ENCODE peak calls at places on chromosome 1, in five cellular contexts. Q is effector memory CD4-positive, alpha-beta T cell; F is CD8-positive, alpha-beta memory T cell; K is A549; M is cardiac muscle cell. J is an unnamed sample.

GRCh38 chr1:21926065-21926464 is 11.0 kb downstream of the HSPG2 start:
- DNase-seq in Q (no peak), K (no peak), M (no peak), F (no peak), J (no peak)

GRCh38 chr1:96425382-96426129 is 296.0 kb upstream of the PTBP2 start:
- DNase-seq in M (no peak), F (no peak), Q (no peak), K (no peak), J (no peak)

GRCh38 chr1:4268890-4269286 is 368.8 kb upstream of the C1orf174 start:
- DNase-seq in M (no peak), K (no peak), Q (no peak), F (no peak), J (no peak)

GRCh38 chr1:229204863-229205777 is 65.8 kb upstream of the RAB4A start:
- DNase-seq in M (peak; percentile 41), K (no peak), F (no peak), Q (no peak), J (no peak)

GRCh38 chr1:207248544-207249206 is 72.8 kb upstream of the CD55 start:
- DNase-seq in K (no peak), M (no peak), Q (no peak), F (no peak), J (no peak)

GRCh38 chr1:169115891-169116585 is 9.5 kb downstream of the ATP1B1 start:
- DNase-seq in F (no peak), K (peak; percentile 82), Q (no peak), M (peak; percentile 46), J (no peak)

GRCh38 chr1:4703646-4704045 is 49.2 kb downstream of the AJAP1 start:
- DNase-seq in F (no peak), M (no peak), K (no peak), Q (no peak), J (no peak)

GRCh38 chr1:88783145-88783544 is 99.1 kb downstream of the PKN2 start:
- DNase-seq in K (no peak), M (peak; percentile 3), Q (no peak), F (no peak), J (no peak)

GRCh38 chr1:9349331-9349851 is 56.7 kb downstream of the SPSB1 start:
- DNase-seq in F (no peak), K (no peak), M (no peak), Q (no peak), J (no peak)

GRCh38 chr1:180033387-180033786 is 78.8 kb downstream of the CEP350 start:
- DNase-seq in Q (no peak), F (no peak), K (no peak), M (no peak), J (no peak)

GRCh38 chr1:27090921-27091320 is 64.0 kb downstream of the SLC9A1 start:
- DNase-seq in Q (no peak), M (no peak), F (no peak), K (no peak), J (no peak)

GRCh38 chr1:77047978-77048614 is 171.1 kb downstream of the PIGK start:
- DNase-seq in F (no peak), K (no peak), Q (no peak), M (no peak), J (no peak)

GRCh38 chr1:100353073-100353801 is 931 bp downstream of the CDC14A start:
- DNase-seq in Q (peak; percentile 14), F (peak; percentile 65), K (no peak), M (no peak), J (peak; percentile 81)
- H3K27ac ChIP-seq in Q (peak overlapping the region; percentile 96), F (peak overlapping the region; percentile 92), K (peak overlapping the region; percentile 92), M (peak overlapping the region; percentile 76), J (peak overlapping the region; percentile 73)

DNA sequence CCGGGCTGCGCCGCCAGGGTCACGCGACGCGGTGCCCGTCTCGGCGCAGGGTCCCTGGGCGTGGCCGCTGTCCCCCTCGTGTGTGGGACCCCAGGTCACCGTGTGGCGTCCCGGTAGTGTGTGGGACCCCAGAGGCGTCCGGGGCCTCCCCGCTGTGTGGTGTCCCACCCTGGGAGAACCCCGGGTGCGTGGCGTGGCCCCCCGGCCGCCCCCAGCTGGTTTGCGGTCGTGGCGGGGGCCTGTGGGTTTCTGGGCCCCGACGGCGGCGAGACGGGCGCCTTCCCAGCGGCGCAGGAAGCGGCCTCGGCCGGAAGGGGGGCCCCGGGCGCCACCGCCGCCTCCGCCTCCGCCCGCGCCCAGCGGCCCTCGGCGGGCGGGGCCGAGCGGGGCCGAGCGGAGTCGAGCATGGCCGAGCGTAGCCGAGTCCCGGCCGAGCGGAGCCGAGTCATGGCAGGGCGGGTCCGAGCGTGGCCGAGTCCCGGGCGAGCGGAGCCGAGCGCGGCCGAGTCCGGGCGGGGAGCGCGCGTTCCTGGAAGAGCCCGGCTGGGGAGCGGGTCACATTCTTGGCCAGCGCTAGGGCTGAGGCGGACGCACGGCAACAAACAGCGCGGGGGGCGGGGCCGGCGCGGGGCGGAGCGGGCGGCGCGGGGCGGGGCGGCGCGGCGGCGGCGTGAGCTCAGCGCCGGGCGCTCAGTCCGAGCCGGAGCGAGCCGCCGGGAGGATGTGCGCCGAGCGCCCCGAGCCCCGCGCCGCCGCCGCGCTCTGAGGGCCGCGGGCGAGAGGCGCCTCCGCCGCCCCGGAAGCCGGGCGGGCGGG is 570 bp upstream of the SKI start:
- DNase-seq in K (peak; percentile 94), F (peak; percentile 95), M (peak; percentile 98), Q (peak; percentile 87), J (peak; percentile 97)
- H3K27ac ChIP-seq in K (peak overlapping the region; percentile 100), F (peak overlapping the region; percentile 51), M (peak overlapping the region; percentile 100), Q (peak overlapping the region; percentile 61), J (peak overlapping the region; percentile 100)

GRCh38 chr1:25744636-25745425 is 55.2 kb upstream of the SELENON start:
- DNase-seq in M (peak; percentile 69), F (no peak), Q (no peak), K (no peak), J (no peak)
- H3K27ac ChIP-seq in M (peak overlapping the region; percentile 47), F (no peak overlapping the region), Q (no peak overlapping the region), K (no peak overlapping the region), J (peak overlapping the region; percentile 91)

DNA sequence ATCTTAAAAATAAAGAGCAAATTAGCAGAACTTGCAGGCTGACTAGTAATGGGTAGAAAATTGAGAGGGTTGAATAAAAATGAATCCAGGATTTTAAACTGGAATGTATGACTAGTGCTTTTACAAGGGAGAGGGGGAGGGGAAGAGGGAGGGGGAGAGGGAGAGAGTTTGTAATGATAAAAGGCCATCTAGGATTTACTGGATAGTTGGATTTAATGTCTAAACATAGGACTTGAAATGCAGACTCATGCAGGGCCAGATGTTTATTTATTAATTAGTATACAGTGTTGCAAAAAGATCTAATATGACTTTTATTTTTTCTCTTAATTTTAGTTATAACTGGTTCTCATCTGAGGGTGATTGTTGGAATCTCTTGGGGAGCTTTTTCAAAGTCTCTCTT is 4.3 kb downstream of the ZNF326 start:
- DNase-seq in M (no peak), Q (no peak), K (no peak), F (no peak), J (no peak)
- H3K27ac ChIP-seq in M (no peak overlapping the region), Q (no peak overlapping the region), K (no peak overlapping the region), F (no peak overlapping the region), J (no peak overlapping the region)